ENCODE peak calls at places on chromosome 15, in five cellular contexts. One of them, this sample, is unnamed.

GRCh38 chr15:98155356-98155755 is 194.9 kb downstream of the ARRDC4 start:
- DNase-seq in fibroblast of the conjunctiva: no peak
- DNase-seq in naive thymus-derived CD8-positive, alpha-beta T cell: no peak
- DNase-seq in brain microvascular endothelial cell: no peak
- DNase-seq in activated CD4-positive, alpha-beta T cell treated with anti-CD3 and anti-CD28 coated beads for 36 hours: no peak
- DNase-seq in this sample: no peak

GRCh38 chr15:38454687-38455071 is 752 bp downstream of the FAM98B start:
- DNase-seq in fibroblast of the conjunctiva: no peak
- DNase-seq in activated CD4-positive, alpha-beta T cell treated with anti-CD3 and anti-CD28 coated beads for 36 hours: no peak
- DNase-seq in brain microvascular endothelial cell: no peak
- DNase-seq in naive thymus-derived CD8-positive, alpha-beta T cell: no peak
- DNase-seq in this sample: no peak

GRCh38 chr15:51907136-51907862 is 64.3 kb downstream of the LEO1 start:
- DNase-seq in naive thymus-derived CD8-positive, alpha-beta T cell: no peak
- DNase-seq in brain microvascular endothelial cell: peak
- DNase-seq in fibroblast of the conjunctiva: no peak
- DNase-seq in activated CD4-positive, alpha-beta T cell treated with anti-CD3 and anti-CD28 coated beads for 36 hours: no peak
- DNase-seq in this sample: no peak

GRCh38 chr15:35740761-35741160 is 194.8 kb upstream of the DPH6 start:
- DNase-seq in naive thymus-derived CD8-positive, alpha-beta T cell: no peak
- DNase-seq in fibroblast of the conjunctiva: peak
- DNase-seq in activated CD4-positive, alpha-beta T cell treated with anti-CD3 and anti-CD28 coated beads for 36 hours: no peak
- DNase-seq in brain microvascular endothelial cell: peak
- DNase-seq in this sample: peak

GRCh38 chr15:41659855-41660234 is 360 bp upstream of the MGA start:
- DNase-seq in activated CD4-positive, alpha-beta T cell treated with anti-CD3 and anti-CD28 coated beads for 36 hours: no peak
- DNase-seq in fibroblast of the conjunctiva: no peak
- DNase-seq in brain microvascular endothelial cell: no peak
- DNase-seq in naive thymus-derived CD8-positive, alpha-beta T cell: no peak
- DNase-seq in this sample: no peak

GRCh38 chr15:85473455-85473854 is 93.1 kb downstream of the AKAP13 start:
- DNase-seq in naive thymus-derived CD8-positive, alpha-beta T cell: no peak
- DNase-seq in activated CD4-positive, alpha-beta T cell treated with anti-CD3 and anti-CD28 coated beads for 36 hours: peak
- DNase-seq in brain microvascular endothelial cell: peak
- DNase-seq in fibroblast of the conjunctiva: no peak
- DNase-seq in this sample: no peak

GRCh38 chr15:65836665-65837064 is 32.6 kb upstream of the RAB11A start:
- DNase-seq in fibroblast of the conjunctiva: no peak
- DNase-seq in brain microvascular endothelial cell: no peak
- DNase-seq in activated CD4-positive, alpha-beta T cell treated with anti-CD3 and anti-CD28 coated beads for 36 hours: no peak
- DNase-seq in naive thymus-derived CD8-positive, alpha-beta T cell: no peak
- DNase-seq in this sample: no peak

GRCh38 chr15:37105795-37106333 is 5.5 kb upstream of the MEIS2 start:
- DNase-seq in activated CD4-positive, alpha-beta T cell treated with anti-CD3 and anti-CD28 coated beads for 36 hours: no peak
- DNase-seq in brain microvascular endothelial cell: no peak
- DNase-seq in fibroblast of the conjunctiva: no peak
- DNase-seq in naive thymus-derived CD8-positive, alpha-beta T cell: no peak
- DNase-seq in this sample: no peak

GRCh38 chr15:74132681-74133070 is 2.3 kb downstream of the ISLR2 start:
- DNase-seq in activated CD4-positive, alpha-beta T cell treated with anti-CD3 and anti-CD28 coated beads for 36 hours: peak
- DNase-seq in fibroblast of the conjunctiva: no peak
- DNase-seq in naive thymus-derived CD8-positive, alpha-beta T cell: no peak
- DNase-seq in brain microvascular endothelial cell: no peak
- DNase-seq in this sample: no peak

GRCh38 chr15:52784799-52785671 is 5.1 kb downstream of the ONECUT1 start:
- DNase-seq in fibroblast of the conjunctiva: no peak
- DNase-seq in activated CD4-positive, alpha-beta T cell treated with anti-CD3 and anti-CD28 coated beads for 36 hours: no peak
- DNase-seq in naive thymus-derived CD8-positive, alpha-beta T cell: no peak
- DNase-seq in brain microvascular endothelial cell: no peak
- DNase-seq in this sample: no peak

GRCh38 chr15:78047631-78048409 is 29.7 kb downstream of the TBC1D2B start:
- DNase-seq in fibroblast of the conjunctiva: peak
- DNase-seq in brain microvascular endothelial cell: no peak
- DNase-seq in naive thymus-derived CD8-positive, alpha-beta T cell: no peak
- DNase-seq in activated CD4-positive, alpha-beta T cell treated with anti-CD3 and anti-CD28 coated beads for 36 hours: no peak
- DNase-seq in this sample: no peak

GRCh38 chr15:69099976-69100375 is 60.5 kb upstream of the GLCE start:
- DNase-seq in activated CD4-positive, alpha-beta T cell treated with anti-CD3 and anti-CD28 coated beads for 36 hours: no peak
- DNase-seq in brain microvascular endothelial cell: no peak
- DNase-seq in fibroblast of the conjunctiva: no peak
- DNase-seq in naive thymus-derived CD8-positive, alpha-beta T cell: no peak
- DNase-seq in this sample: no peak

GRCh38 chr15:33013827-33014445 is 180.6 kb downstream of the FMN1 start:
- DNase-seq in activated CD4-positive, alpha-beta T cell treated with anti-CD3 and anti-CD28 coated beads for 36 hours: no peak
- DNase-seq in naive thymus-derived CD8-positive, alpha-beta T cell: no peak
- DNase-seq in brain microvascular endothelial cell: peak
- DNase-seq in fibroblast of the conjunctiva: no peak
- DNase-seq in this sample: no peak

GRCh38 chr15:42921049-42921731 is 612 bp upstream of the TTBK2 start:
- DNase-seq in activated CD4-positive, alpha-beta T cell treated with anti-CD3 and anti-CD28 coated beads for 36 hours: peak
- DNase-seq in brain microvascular endothelial cell: peak
- DNase-seq in fibroblast of the conjunctiva: no peak
- DNase-seq in naive thymus-derived CD8-positive, alpha-beta T cell: peak
- DNase-seq in this sample: no peak

GRCh38 chr15:58293622-58294550 is 137.9 kb upstream of the LIPC start:
- DNase-seq in brain microvascular endothelial cell: no peak
- DNase-seq in activated CD4-positive, alpha-beta T cell treated with anti-CD3 and anti-CD28 coated beads for 36 hours: no peak
- DNase-seq in fibroblast of the conjunctiva: no peak
- DNase-seq in naive thymus-derived CD8-positive, alpha-beta T cell: no peak
- DNase-seq in this sample: no peak

GRCh38 chr15:73934281-73934680 is 8.0 kb downstream of the LOXL1 start:
- DNase-seq in activated CD4-positive, alpha-beta T cell treated with anti-CD3 and anti-CD28 coated beads for 36 hours: no peak
- DNase-seq in fibroblast of the conjunctiva: no peak
- DNase-seq in brain microvascular endothelial cell: no peak
- DNase-seq in naive thymus-derived CD8-positive, alpha-beta T cell: no peak
- DNase-seq in this sample: no peak

GRCh38 chr15:101615986-101616848 is 36.0 kb downstream of the TM2D3 start:
- DNase-seq in naive thymus-derived CD8-positive, alpha-beta T cell: no peak
- DNase-seq in fibroblast of the conjunctiva: peak
- DNase-seq in brain microvascular endothelial cell: peak
- DNase-seq in activated CD4-positive, alpha-beta T cell treated with anti-CD3 and anti-CD28 coated beads for 36 hours: peak
- DNase-seq in this sample: peak

This sample was measured in AG09309.